ENCODE peak calls at places on chromosomes 4 and X, in four cellular contexts. W is astrocyte, F is body of pancreas, A is right lobe of liver. Y is an unnamed sample.
A peak's percentile ranks its signal among the peaks of the same experiment; 100 is the strongest.

GRCh38 chrX:111259559-111259958 is 10.7 kb downstream of the CAPN6 start:
- DNase-seq in W (no peak), F (no peak), A (no peak), Y (peak; percentile 29)

GRCh38 chr4:84634961-84635360 is 52.0 kb downstream of the CDS1 start:
- DNase-seq in W (no peak), F (no peak), A (no peak), Y (no peak)

GRCh38 chr4:145260091-145260490 is 79.7 kb upstream of the OTUD4 start:
- DNase-seq in W (no peak), F (no peak), A (no peak), Y (no peak)

GRCh38 chr4:1230316-1230715 is 18.6 kb downstream of the CTBP1 start:
- DNase-seq in W (no peak), F (no peak), A (no peak), Y (no peak)

GRCh38 chr4:150750824-150751223 is 168.9 kb downstream of the MAB21L2 start:
- DNase-seq in W (no peak), F (no peak), A (no peak), Y (no peak)

GRCh38 chr4:98657531-98658286 is 702 bp downstream of the TSPAN5 start:
- DNase-seq in W (peak; percentile 68), F (no peak), A (no peak), Y (peak; percentile 72)

GRCh38 chrX:154384284-154384892 is 5.3 kb downstream of the EMD start:
- DNase-seq in W (no peak), F (no peak), A (no peak), Y (no peak)

GRCh38 chr4:145061325-145061920 is 36.6 kb downstream of the ANAPC10 start:
- DNase-seq in W (peak; percentile 24), F (no peak), A (no peak), Y (peak; percentile 75)

GRCh38 chr4:141912831-141913230 is 276.4 kb downstream of the IL15 start:
- DNase-seq in W (no peak), F (no peak), A (no peak), Y (peak; percentile 24)

GRCh38 chr4:82577451-82577850 is 15.7 kb upstream of the TMEM150C start:
- DNase-seq in W (no peak), F (no peak), A (no peak), Y (no peak)

GRCh38 chr4:180828455-180829018 is 1414.7 kb upstream of the TENM3 start:
- DNase-seq in W (peak; percentile 48), F (peak; percentile 5), A (no peak), Y (peak; percentile 27)

GRCh38 chr4:174394915-174395314 is 111.2 kb downstream of the CEP44 start:
- DNase-seq in W (peak; percentile 72), F (no peak), A (no peak), Y (no peak)

GRCh38 chrX:4263005-4263404 is 549.6 kb upstream of the PRKX start:
- DNase-seq in W (no peak), F (no peak), A (no peak), Y (no peak)

GRCh38 chr4:8648816-8649630 is 56.5 kb downstream of the CPZ start:
- DNase-seq in W (no peak), F (no peak), A (peak; percentile 46), Y (no peak)

GRCh38 chrX:49876750-49877149 is 2.5 kb upstream of the USP27X start:
- DNase-seq in W (no peak), F (peak; percentile 28), A (no peak), Y (peak; percentile 20)

GRCh38 chr4:678765-679481 is 4.6 kb downstream of the MYL5 start:
- DNase-seq in W (no peak), F (no peak), A (no peak), Y (no peak)

GRCh38 chr4:90486346-90486745 is 359.2 kb downstream of the CCSER1 start:
- DNase-seq in W (no peak), F (no peak), A (no peak), Y (no peak)

GRCh38 chrX:9847071-9847470 is 60.8 kb downstream of the SHROOM2 start:
- DNase-seq in W (peak; percentile 76), F (no peak), A (no peak), Y (no peak)

GRCh38 chr4:38860788-38861424 is 4.3 kb upstream of the TLR6 start:
- DNase-seq in W (no peak), F (peak; percentile 77), A (no peak), Y (peak; percentile 58)

GRCh38 chr4:153541426-153542096 is 75.4 kb downstream of the TMEM131L start:
- DNase-seq in W (peak; percentile 97), F (no peak), A (no peak), Y (peak; percentile 73)

GRCh38 chr4:101439926-101440325 is 92.6 kb upstream of the PPP3CA start:
- DNase-seq in W (no peak), F (no peak), A (no peak), Y (no peak)

GRCh38 chr4:102826105-102826889 is 1.1 kb downstream of the UBE2D3 start:
- DNase-seq in W (no peak), F (no peak), A (no peak), Y (no peak)

GRCh38 chrX:130696542-130696941 is 206.5 kb downstream of the ENOX2 start:
- DNase-seq in W (no peak), F (no peak), A (no peak), Y (no peak)

GRCh38 chr4:98242538-98242937 is 18.6 kb upstream of the RAP1GDS1 start:
- DNase-seq in W (peak; percentile 28), F (no peak), A (no peak), Y (no peak)

GRCh38 chr4:102170910-102171309 is 174.4 kb downstream of the SLC39A8 start:
- DNase-seq in W (no peak), F (no peak), A (no peak), Y (no peak)

GRCh38 chr4:139300431-139301142 is 718 bp upstream of the NAA15 start:
- DNase-seq in W (peak; percentile 64), F (peak; percentile 33), A (no peak), Y (no peak)

GRCh38 chr4:175971393-175972179 is 94.1 kb upstream of the WDR17 start:
- DNase-seq in W (peak; percentile 27), F (no peak), A (no peak), Y (no peak)

GRCh38 chr4:156765277-156765676 is 206.3 kb downstream of the PDGFC start:
- DNase-seq in W (peak; percentile 52), F (no peak), A (no peak), Y (no peak)

GRCh38 chr4:156764846-156765245 is 206.8 kb downstream of the PDGFC start:
- DNase-seq in W (peak; percentile 25), F (no peak), A (no peak), Y (no peak)

GRCh38 chr4:156771171-156771837 is 200.3 kb downstream of the PDGFC start:
- DNase-seq in W (peak; percentile 82), F (peak; percentile 35), A (no peak), Y (peak; percentile 87)

GRCh38 chr4:156766846-156767245 is 204.8 kb downstream of the PDGFC start:
- DNase-seq in W (peak; percentile 49), F (no peak), A (no peak), Y (no peak)

DNA sequence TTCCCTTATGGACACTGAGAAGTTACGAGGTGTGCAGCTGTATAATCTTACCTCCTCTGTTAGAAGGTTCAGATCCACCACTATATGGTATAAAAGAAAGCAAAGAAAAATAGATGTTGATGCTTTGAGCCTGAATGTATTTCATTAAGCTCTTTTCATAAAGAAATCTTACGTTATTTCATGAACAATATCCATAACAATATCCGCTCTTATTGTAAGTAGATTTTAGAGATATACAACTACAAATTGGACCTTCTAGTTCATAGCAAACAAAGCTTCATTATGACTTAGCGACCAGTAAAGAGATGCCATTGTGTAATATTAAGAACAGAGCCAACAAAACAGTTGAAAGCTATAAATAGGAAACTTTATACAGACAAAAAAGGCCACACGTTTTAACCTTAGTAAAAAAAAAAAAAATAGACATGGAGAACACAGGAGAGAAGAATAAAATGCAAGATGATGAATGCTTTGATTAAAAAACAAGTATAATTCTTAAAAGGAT is 203.6 kb downstream of the PDGFC start:
- DNase-seq in W (no peak), F (no peak), A (no peak), Y (no peak)
- H3K4me1 ChIP-seq in W (peaks cover 32% of the 10 kb centered on the region), F (peaks cover 23% of the 10 kb centered on the region), A (peaks cover 15% of the 10 kb centered on the region), Y (peaks cover 34% of the 10 kb centered on the region)

GRCh38 chrX:106585478-106585877 is 26.3 kb upstream of the RADX start:
- DNase-seq in W (no peak), F (no peak), A (no peak), Y (no peak)

GRCh38 chrX:106588801-106589200 is 23.0 kb upstream of the RADX start:
- DNase-seq in W (no peak), F (no peak), A (no peak), Y (no peak)
- H3K4me3 ChIP-seq in W (no peak overlapping the region), F (no peak overlapping the region), A (no peak overlapping the region), Y (no peak overlapping the region)

DNA sequence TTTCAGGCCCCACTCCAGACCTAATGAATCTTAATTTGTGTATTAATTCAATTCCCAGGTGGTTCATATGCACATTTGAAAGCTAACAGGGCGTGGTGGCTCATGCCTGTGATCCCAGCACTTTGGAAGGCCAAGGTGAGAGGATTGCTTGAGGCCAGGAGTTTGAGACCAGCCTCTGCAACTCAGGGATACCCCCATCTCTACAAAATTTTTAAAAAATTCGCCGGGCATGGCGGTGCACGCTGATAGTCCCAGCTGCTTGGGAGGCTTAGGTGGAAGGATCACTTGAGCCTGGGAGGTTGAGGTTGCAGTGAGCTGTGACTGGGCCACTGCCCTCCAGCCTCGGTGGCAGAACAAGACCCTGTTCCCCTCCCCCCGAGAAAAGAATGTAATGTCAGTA is 31.2 kb downstream of the ADD1 start:
- DNase-seq in W (no peak), F (no peak), A (no peak), Y (no peak)
- H3K4me1 ChIP-seq in W (peaks cover 2% of the 10 kb centered on the region), F (peaks cover 22% of the 10 kb centered on the region), A (peaks cover 30% of the 10 kb centered on the region), Y (peaks cover 13% of the 10 kb centered on the region)

GRCh38 chr4:48015678-48016077 is 803 bp downstream of the CNGA1 start:
- DNase-seq in W (no peak), F (no peak), A (peak; percentile 75), Y (no peak)
- H3K4me3 ChIP-seq in W (peak overlapping the region; percentile 90), F (no peak overlapping the region), A (peak overlapping the region; percentile 17), Y (no peak overlapping the region)

DNA sequence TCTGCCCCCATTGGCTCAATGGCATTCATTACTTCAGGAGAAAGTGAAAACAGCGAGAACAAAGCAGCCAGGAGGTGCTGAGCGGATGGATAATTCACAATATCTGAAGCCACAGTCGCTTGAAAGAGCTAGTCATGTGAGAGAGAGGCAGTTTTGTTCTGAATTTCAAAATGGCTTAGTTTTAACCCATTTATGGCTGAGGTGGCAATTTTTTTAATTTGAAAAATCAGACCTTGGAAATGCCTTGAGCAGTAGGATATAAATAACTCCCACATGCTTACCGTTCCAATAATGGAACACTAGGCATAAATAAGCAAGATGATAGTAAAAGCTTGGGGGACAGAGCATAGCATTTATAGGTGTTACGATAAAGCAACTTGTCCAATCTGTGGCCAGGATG is 56.9 kb upstream of the CBR4 start:
- DNase-seq in W (no peak), F (no peak), A (no peak), Y (no peak)
- H3K4me1 ChIP-seq in W (peaks cover 29% of the 10 kb centered on the region), F (peaks cover 34% of the 10 kb centered on the region), A (peaks cover 20% of the 10 kb centered on the region), Y (peaks cover 16% of the 10 kb centered on the region)

GRCh38 chr4:51825341-51825740 is 17.6 kb upstream of the DCUN1D4 start:
- DNase-seq in W (no peak), F (no peak), A (no peak), Y (no peak)

DNA sequence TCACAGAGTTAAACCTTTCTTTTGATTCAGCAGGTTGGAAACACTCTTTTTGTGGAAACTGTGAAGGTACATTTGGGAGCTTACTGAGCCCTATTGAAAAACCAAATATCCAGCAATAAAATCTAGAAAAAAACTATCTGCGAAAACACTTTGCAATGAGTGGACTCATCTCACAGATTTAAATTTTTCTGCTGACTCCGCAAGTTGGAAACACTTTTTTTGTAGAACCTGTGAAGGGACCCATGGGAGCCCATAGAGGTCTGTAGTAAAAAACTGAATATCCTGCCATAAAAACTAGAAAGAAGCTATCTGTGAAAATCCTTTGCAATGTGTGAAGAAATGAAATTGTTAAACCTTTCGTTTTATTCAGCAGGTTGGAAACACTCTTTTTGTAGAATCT is 22.5 kb upstream of the DCUN1D4 start:
- DNase-seq in W (no peak), F (no peak), A (no peak), Y (no peak)
- H3K4me3 ChIP-seq in W (no peak overlapping the region), F (no peak overlapping the region), A (no peak overlapping the region), Y (no peak overlapping the region)

Y was measured in SJCRH30.